ENCODE peak calls at places on chromosomes 7 and 10, in seven cellular contexts. One of them, this sample, is unnamed.

GRCh38 chr7:55109384-55110167 is 90.8 kb downstream of the EGFR start:
- DNase-seq in left ventricle myocardium inferior: no peak
- DNase-seq in small intestine: no peak
- DNase-seq in RWPE1: peak
- DNase-seq in cardiac muscle cell: no peak
- DNase-seq in tibial artery: no peak
- DNase-seq in dorsolateral prefrontal cortex: no peak
- DNase-seq in this sample: no peak

GRCh38 chr10:29974773-29975172 is 84.6 kb downstream of the JCAD start:
- DNase-seq in small intestine: no peak
- DNase-seq in cardiac muscle cell: no peak
- DNase-seq in RWPE1: no peak
- DNase-seq in tibial artery: no peak
- DNase-seq in dorsolateral prefrontal cortex: no peak
- DNase-seq in left ventricle myocardium inferior: no peak
- DNase-seq in this sample: no peak

GRCh38 chr10:49761789-49762565 is at the start of gene OGDHL:
- DNase-seq in RWPE1: peak
- DNase-seq in left ventricle myocardium inferior: peak
- DNase-seq in tibial artery: no peak
- DNase-seq in dorsolateral prefrontal cortex: peak
- DNase-seq in cardiac muscle cell: peak
- DNase-seq in small intestine: peak
- DNase-seq in this sample: peak

GRCh38 chr10:1184541-1185415 is 128.6 kb downstream of the WDR37 start:
- DNase-seq in tibial artery: peak
- DNase-seq in cardiac muscle cell: no peak
- DNase-seq in left ventricle myocardium inferior: no peak
- DNase-seq in RWPE1: no peak
- DNase-seq in dorsolateral prefrontal cortex: no peak
- DNase-seq in small intestine: no peak
- DNase-seq in this sample: peak

GRCh38 chr10:608331-609265 is 80.9 kb downstream of the DIP2C start:
- DNase-seq in small intestine: no peak
- DNase-seq in cardiac muscle cell: no peak
- DNase-seq in tibial artery: no peak
- DNase-seq in RWPE1: no peak
- DNase-seq in left ventricle myocardium inferior: no peak
- DNase-seq in dorsolateral prefrontal cortex: no peak
- DNase-seq in this sample: no peak

GRCh38 chr10:90432891-90433290 is 424.9 kb downstream of the HTR7 start:
- DNase-seq in left ventricle myocardium inferior: no peak
- DNase-seq in cardiac muscle cell: no peak
- DNase-seq in dorsolateral prefrontal cortex: no peak
- DNase-seq in RWPE1: no peak
- DNase-seq in tibial artery: no peak
- DNase-seq in small intestine: no peak
- DNase-seq in this sample: no peak

GRCh38 chr7:142303650-142304049 is 45.8 kb upstream of the PRSS58 start:
- DNase-seq in dorsolateral prefrontal cortex: no peak
- DNase-seq in tibial artery: no peak
- DNase-seq in cardiac muscle cell: peak
- DNase-seq in left ventricle myocardium inferior: no peak
- DNase-seq in small intestine: peak
- DNase-seq in RWPE1: no peak
- DNase-seq in this sample: no peak

GRCh38 chr7:121186746-121187145 is 142.1 kb upstream of the WNT16 start:
- DNase-seq in RWPE1: no peak
- DNase-seq in left ventricle myocardium inferior: no peak
- DNase-seq in small intestine: no peak
- DNase-seq in cardiac muscle cell: no peak
- DNase-seq in dorsolateral prefrontal cortex: no peak
- DNase-seq in tibial artery: no peak
- DNase-seq in this sample: no peak

GRCh38 chr7:153245809-153246208 is 486.3 kb downstream of the ACTR3B start:
- DNase-seq in RWPE1: no peak
- DNase-seq in small intestine: no peak
- DNase-seq in cardiac muscle cell: no peak
- DNase-seq in dorsolateral prefrontal cortex: no peak
- DNase-seq in left ventricle myocardium inferior: no peak
- DNase-seq in tibial artery: no peak
- DNase-seq in this sample: no peak

GRCh38 chr10:103739039-103739764 is 116.2 kb downstream of the SH3PXD2A start:
- DNase-seq in small intestine: no peak
- DNase-seq in left ventricle myocardium inferior: no peak
- DNase-seq in cardiac muscle cell: no peak
- DNase-seq in dorsolateral prefrontal cortex: no peak
- DNase-seq in RWPE1: peak
- DNase-seq in tibial artery: peak
- DNase-seq in this sample: no peak

GRCh38 chr7:36082910-36083309 is 70.1 kb upstream of the EEPD1 start:
- DNase-seq in tibial artery: peak
- DNase-seq in left ventricle myocardium inferior: no peak
- DNase-seq in small intestine: no peak
- DNase-seq in cardiac muscle cell: no peak
- DNase-seq in RWPE1: no peak
- DNase-seq in dorsolateral prefrontal cortex: no peak
- DNase-seq in this sample: no peak

GRCh38 chr10:125797999-125798662 is 22.5 kb upstream of the MMP21 start:
- DNase-seq in tibial artery: no peak
- DNase-seq in small intestine: no peak
- DNase-seq in left ventricle myocardium inferior: no peak
- DNase-seq in RWPE1: no peak
- DNase-seq in cardiac muscle cell: no peak
- DNase-seq in dorsolateral prefrontal cortex: no peak
- DNase-seq in this sample: no peak

GRCh38 chr7:112830769-112831168 is 40.6 kb upstream of the TMEM168 start:
- DNase-seq in cardiac muscle cell: no peak
- DNase-seq in dorsolateral prefrontal cortex: no peak
- DNase-seq in small intestine: no peak
- DNase-seq in left ventricle myocardium inferior: no peak
- DNase-seq in RWPE1: no peak
- DNase-seq in tibial artery: no peak
- DNase-seq in this sample: no peak

GRCh38 chr7:47352394-47352968 is 229.4 kb downstream of the TNS3 start:
- DNase-seq in dorsolateral prefrontal cortex: no peak
- DNase-seq in left ventricle myocardium inferior: no peak
- DNase-seq in cardiac muscle cell: no peak
- DNase-seq in tibial artery: no peak
- DNase-seq in small intestine: no peak
- DNase-seq in RWPE1: no peak
- DNase-seq in this sample: no peak

GRCh38 chr10:43983405-43983804 is 334.7 kb upstream of the ZNF32 start:
- DNase-seq in dorsolateral prefrontal cortex: no peak
- DNase-seq in small intestine: no peak
- DNase-seq in left ventricle myocardium inferior: no peak
- DNase-seq in RWPE1: no peak
- DNase-seq in cardiac muscle cell: no peak
- DNase-seq in tibial artery: no peak
- DNase-seq in this sample: no peak

GRCh38 chr10:48494611-48495010 is 110.3 kb downstream of the ARHGAP22 start:
- DNase-seq in cardiac muscle cell: no peak
- DNase-seq in dorsolateral prefrontal cortex: no peak
- DNase-seq in left ventricle myocardium inferior: no peak
- DNase-seq in small intestine: no peak
- DNase-seq in tibial artery: peak
- DNase-seq in RWPE1: no peak
- DNase-seq in this sample: no peak

GRCh38 chr7:98238976-98239375 is 13.1 kb downstream of the TECPR1 start:
- DNase-seq in cardiac muscle cell: no peak
- DNase-seq in small intestine: no peak
- DNase-seq in dorsolateral prefrontal cortex: no peak
- DNase-seq in RWPE1: no peak
- DNase-seq in left ventricle myocardium inferior: no peak
- DNase-seq in tibial artery: no peak
- DNase-seq in this sample: no peak

GRCh38 chr10:124207391-124207790 is 114.0 kb upstream of the CHST15 start:
- DNase-seq in RWPE1: no peak
- DNase-seq in tibial artery: no peak
- DNase-seq in cardiac muscle cell: no peak
- DNase-seq in small intestine: no peak
- DNase-seq in dorsolateral prefrontal cortex: no peak
- DNase-seq in left ventricle myocardium inferior: no peak
- DNase-seq in this sample: no peak

GRCh38 chr7:117803476-117803875 is 69.8 kb downstream of the CTTNBP2 start:
- DNase-seq in tibial artery: no peak
- DNase-seq in RWPE1: no peak
- DNase-seq in small intestine: no peak
- DNase-seq in dorsolateral prefrontal cortex: no peak
- DNase-seq in left ventricle myocardium inferior: no peak
- DNase-seq in cardiac muscle cell: no peak
- DNase-seq in this sample: no peak

GRCh38 chr10:15719899-15720634 is at the start of gene ITGA8:
- DNase-seq in small intestine: no peak
- DNase-seq in RWPE1: no peak
- DNase-seq in cardiac muscle cell: peak
- DNase-seq in left ventricle myocardium inferior: no peak
- DNase-seq in tibial artery: peak
- DNase-seq in dorsolateral prefrontal cortex: no peak
- DNase-seq in this sample: peak

GRCh38 chr10:37760817-37761216 is 96.6 kb downstream of the ZNF248 start:
- DNase-seq in RWPE1: peak
- DNase-seq in dorsolateral prefrontal cortex: no peak
- DNase-seq in left ventricle myocardium inferior: no peak
- DNase-seq in small intestine: no peak
- DNase-seq in cardiac muscle cell: no peak
- DNase-seq in tibial artery: no peak
- DNase-seq in this sample: no peak

GRCh38 chr10:104267721-104268690 is 978 bp upstream of the GSTO2 start:
- DNase-seq in cardiac muscle cell: no peak
- DNase-seq in RWPE1: no peak
- DNase-seq in small intestine: peak
- DNase-seq in dorsolateral prefrontal cortex: no peak
- DNase-seq in tibial artery: no peak
- DNase-seq in left ventricle myocardium inferior: no peak
- DNase-seq in this sample: no peak

GRCh38 chr10:47402681-47403301 is 18.7 kb upstream of the ZNF488 start:
- DNase-seq in tibial artery: peak
- DNase-seq in cardiac muscle cell: peak
- DNase-seq in left ventricle myocardium inferior: peak
- DNase-seq in small intestine: peak
- DNase-seq in dorsolateral prefrontal cortex: no peak
- DNase-seq in RWPE1: peak
- DNase-seq in this sample: peak

GRCh38 chr10:13458107-13458761 is 70.6 kb downstream of the BEND7 start:
- DNase-seq in dorsolateral prefrontal cortex: peak
- DNase-seq in cardiac muscle cell: no peak
- DNase-seq in RWPE1: no peak
- DNase-seq in tibial artery: no peak
- DNase-seq in left ventricle myocardium inferior: no peak
- DNase-seq in small intestine: no peak
- DNase-seq in this sample: no peak

GRCh38 chr10:75428434-75429158 is 2.8 kb upstream of the LRMDA start:
- DNase-seq in RWPE1: peak
- DNase-seq in cardiac muscle cell: no peak
- DNase-seq in left ventricle myocardium inferior: no peak
- DNase-seq in tibial artery: no peak
- DNase-seq in dorsolateral prefrontal cortex: no peak
- DNase-seq in small intestine: no peak
- DNase-seq in this sample: no peak
- H3K27ac ChIP-seq in RWPE1: peak
- H3K27ac ChIP-seq in cardiac muscle cell: no peak
- H3K27ac ChIP-seq in left ventricle myocardium inferior: peak
- H3K27ac ChIP-seq in tibial artery: no peak
- H3K27ac ChIP-seq in dorsolateral prefrontal cortex: no peak
- H3K27ac ChIP-seq in small intestine: no peak
- H3K27ac ChIP-seq in this sample: no peak

GRCh38 chr7:101857358-101857794 is 40.0 kb downstream of the CUX1 start:
- DNase-seq in small intestine: no peak
- DNase-seq in cardiac muscle cell: no peak
- DNase-seq in RWPE1: no peak
- DNase-seq in dorsolateral prefrontal cortex: no peak
- DNase-seq in tibial artery: no peak
- DNase-seq in left ventricle myocardium inferior: no peak
- DNase-seq in this sample: no peak
- H3K27ac ChIP-seq in small intestine: peak
- H3K27ac ChIP-seq in cardiac muscle cell: no peak
- H3K27ac ChIP-seq in RWPE1: peak
- H3K27ac ChIP-seq in dorsolateral prefrontal cortex: peak
- H3K27ac ChIP-seq in tibial artery: peak
- H3K27ac ChIP-seq in left ventricle myocardium inferior: peak
- H3K27ac ChIP-seq in this sample: no peak

DNA sequence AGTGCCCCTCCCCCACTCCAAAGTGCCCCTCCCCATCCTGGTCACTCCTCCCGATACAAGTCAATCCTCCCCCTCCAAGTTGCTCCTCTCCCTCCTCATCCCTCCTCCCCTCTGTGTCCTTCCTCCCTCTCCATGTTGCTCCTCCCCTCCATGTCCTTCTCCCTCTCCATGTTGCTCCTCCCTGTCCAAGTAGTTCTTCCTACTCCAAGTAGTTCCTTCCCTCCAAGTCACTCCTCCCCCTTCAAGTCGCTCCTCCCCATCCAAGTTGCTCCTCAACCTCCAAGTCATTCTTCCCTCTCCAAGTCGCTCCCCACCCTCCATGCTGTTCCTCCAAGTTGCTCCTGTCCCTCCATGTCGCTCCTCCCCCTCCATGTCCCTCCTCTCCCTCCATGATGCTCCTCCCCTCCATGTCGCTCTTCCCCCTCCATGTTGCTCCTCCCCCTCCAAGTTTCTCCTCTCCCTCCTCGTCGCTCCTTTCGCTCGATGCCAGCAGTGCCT is 8.6 kb upstream of the WBP1L start:
- DNase-seq in RWPE1: no peak
- DNase-seq in cardiac muscle cell: no peak
- DNase-seq in tibial artery: peak
- DNase-seq in left ventricle myocardium inferior: no peak
- DNase-seq in small intestine: no peak
- DNase-seq in dorsolateral prefrontal cortex: no peak
- DNase-seq in this sample: peak
- H3K27ac ChIP-seq in RWPE1: peak
- H3K27ac ChIP-seq in cardiac muscle cell: no peak
- H3K27ac ChIP-seq in tibial artery: no peak
- H3K27ac ChIP-seq in left ventricle myocardium inferior: no peak
- H3K27ac ChIP-seq in small intestine: no peak
- H3K27ac ChIP-seq in dorsolateral prefrontal cortex: no peak
- H3K27ac ChIP-seq in this sample: no peak

DNA sequence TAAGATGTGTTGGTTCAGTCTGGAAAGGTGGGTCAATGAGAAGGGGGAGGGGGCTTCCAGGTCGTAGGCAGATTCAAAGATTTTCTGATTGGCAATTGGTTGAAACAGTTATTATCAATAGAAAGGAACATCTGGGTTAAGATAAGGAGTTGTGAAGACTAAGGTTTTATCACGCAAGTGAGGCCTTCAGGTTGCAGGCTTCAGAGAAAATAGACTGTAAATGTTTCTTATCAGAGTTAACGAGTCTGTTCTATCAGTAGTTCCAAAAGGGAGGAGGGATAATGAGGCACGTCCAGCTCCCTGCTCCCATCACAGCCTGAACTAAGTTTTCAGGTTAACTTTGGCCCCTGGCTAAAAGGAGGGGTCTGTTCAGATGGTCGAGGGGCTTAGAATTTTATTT is 11.1 kb upstream of the CFAP46 start:
- DNase-seq in tibial artery: no peak
- DNase-seq in small intestine: no peak
- DNase-seq in dorsolateral prefrontal cortex: no peak
- DNase-seq in cardiac muscle cell: no peak
- DNase-seq in left ventricle myocardium inferior: no peak
- DNase-seq in RWPE1: no peak
- DNase-seq in this sample: no peak
- H3K27ac ChIP-seq in tibial artery: no peak
- H3K27ac ChIP-seq in small intestine: no peak
- H3K27ac ChIP-seq in dorsolateral prefrontal cortex: no peak
- H3K27ac ChIP-seq in cardiac muscle cell: no peak
- H3K27ac ChIP-seq in left ventricle myocardium inferior: no peak
- H3K27ac ChIP-seq in RWPE1: no peak
- H3K27ac ChIP-seq in this sample: no peak

GRCh38 chr10:112963835-112964234 is 13.8 kb downstream of the TCF7L2 start:
- DNase-seq in dorsolateral prefrontal cortex: no peak
- DNase-seq in tibial artery: no peak
- DNase-seq in cardiac muscle cell: no peak
- DNase-seq in small intestine: no peak
- DNase-seq in left ventricle myocardium inferior: no peak
- DNase-seq in RWPE1: no peak
- DNase-seq in this sample: no peak
- H3K27ac ChIP-seq in dorsolateral prefrontal cortex: no peak
- H3K27ac ChIP-seq in tibial artery: peak
- H3K27ac ChIP-seq in cardiac muscle cell: peak
- H3K27ac ChIP-seq in small intestine: no peak
- H3K27ac ChIP-seq in left ventricle myocardium inferior: no peak
- H3K27ac ChIP-seq in RWPE1: no peak
- H3K27ac ChIP-seq in this sample: no peak